ENCODE peak calls at places on chromosome 9, in eight cellular contexts. One of them, this sample, is unnamed.

GRCh38 chr9:136484153-136485048 is 1.6 kb upstream of the SEC16A start:
- DNase-seq in lower leg skin: peak
- DNase-seq in heart left ventricle: no peak
- DNase-seq in HCT116: no peak
- DNase-seq in uterus: peak
- DNase-seq in Peyer's patch: no peak
- DNase-seq in ovary: peak
- DNase-seq in adrenal gland: peak
- DNase-seq in this sample: peak

GRCh38 chr9:89353989-89354388 is 35.7 kb downstream of the SECISBP2 start:
- DNase-seq in adrenal gland: peak
- DNase-seq in lower leg skin: peak
- DNase-seq in Peyer's patch: no peak
- DNase-seq in heart left ventricle: no peak
- DNase-seq in ovary: no peak
- DNase-seq in uterus: no peak
- DNase-seq in HCT116: no peak
- DNase-seq in this sample: no peak

GRCh38 chr9:87695523-87695922 is 30.4 kb upstream of the CTSL start:
- DNase-seq in uterus: no peak
- DNase-seq in HCT116: no peak
- DNase-seq in lower leg skin: no peak
- DNase-seq in ovary: no peak
- DNase-seq in Peyer's patch: no peak
- DNase-seq in heart left ventricle: no peak
- DNase-seq in adrenal gland: no peak
- DNase-seq in this sample: no peak

GRCh38 chr9:104808030-104808614 is 44.2 kb downstream of the NIPSNAP3B start:
- DNase-seq in lower leg skin: no peak
- DNase-seq in HCT116: no peak
- DNase-seq in heart left ventricle: peak
- DNase-seq in adrenal gland: no peak
- DNase-seq in uterus: no peak
- DNase-seq in ovary: peak
- DNase-seq in Peyer's patch: no peak
- DNase-seq in this sample: no peak

GRCh38 chr9:123353984-123354591 is 1.9 kb upstream of the CRB2 start:
- DNase-seq in uterus: peak
- DNase-seq in Peyer's patch: peak
- DNase-seq in ovary: peak
- DNase-seq in adrenal gland: peak
- DNase-seq in lower leg skin: peak
- DNase-seq in HCT116: peak
- DNase-seq in heart left ventricle: peak
- DNase-seq in this sample: peak

GRCh38 chr9:128361296-128361980 is 9.7 kb upstream of the URM1 start:
- DNase-seq in heart left ventricle: no peak
- DNase-seq in adrenal gland: no peak
- DNase-seq in ovary: no peak
- DNase-seq in lower leg skin: no peak
- DNase-seq in HCT116: no peak
- DNase-seq in Peyer's patch: no peak
- DNase-seq in uterus: no peak
- DNase-seq in this sample: no peak

GRCh38 chr9:86034863-86035734 is 64.3 kb downstream of the GOLM1 start:
- DNase-seq in HCT116: peak
- DNase-seq in ovary: no peak
- DNase-seq in adrenal gland: peak
- DNase-seq in heart left ventricle: no peak
- DNase-seq in uterus: peak
- DNase-seq in Peyer's patch: no peak
- DNase-seq in lower leg skin: no peak
- DNase-seq in this sample: no peak

GRCh38 chr9:100720922-100721321 is 143.0 kb downstream of the CAVIN4 start:
- DNase-seq in ovary: no peak
- DNase-seq in uterus: no peak
- DNase-seq in lower leg skin: no peak
- DNase-seq in heart left ventricle: no peak
- DNase-seq in HCT116: no peak
- DNase-seq in adrenal gland: no peak
- DNase-seq in Peyer's patch: no peak
- DNase-seq in this sample: no peak

GRCh38 chr9:14221558-14221957 is 92.4 kb downstream of the NFIB start:
- DNase-seq in HCT116: peak
- DNase-seq in adrenal gland: no peak
- DNase-seq in Peyer's patch: no peak
- DNase-seq in uterus: no peak
- DNase-seq in ovary: no peak
- DNase-seq in lower leg skin: no peak
- DNase-seq in heart left ventricle: no peak
- DNase-seq in this sample: no peak

GRCh38 chr9:120927125-120928014 is 774 bp upstream of the TRAF1 start:
- DNase-seq in HCT116: no peak
- DNase-seq in Peyer's patch: no peak
- DNase-seq in uterus: no peak
- DNase-seq in ovary: no peak
- DNase-seq in adrenal gland: no peak
- DNase-seq in heart left ventricle: no peak
- DNase-seq in lower leg skin: no peak
- DNase-seq in this sample: no peak

GRCh38 chr9:135660407-135660806 is 2.7 kb upstream of the LCN9 start:
- DNase-seq in ovary: no peak
- DNase-seq in uterus: no peak
- DNase-seq in heart left ventricle: no peak
- DNase-seq in Peyer's patch: no peak
- DNase-seq in lower leg skin: no peak
- DNase-seq in adrenal gland: no peak
- DNase-seq in HCT116: no peak
- DNase-seq in this sample: no peak

GRCh38 chr9:77040340-77040739 is 20.9 kb downstream of the FOXB2 start:
- DNase-seq in ovary: no peak
- DNase-seq in heart left ventricle: no peak
- DNase-seq in lower leg skin: no peak
- DNase-seq in uterus: no peak
- DNase-seq in HCT116: no peak
- DNase-seq in Peyer's patch: no peak
- DNase-seq in adrenal gland: no peak
- DNase-seq in this sample: no peak

DNA sequence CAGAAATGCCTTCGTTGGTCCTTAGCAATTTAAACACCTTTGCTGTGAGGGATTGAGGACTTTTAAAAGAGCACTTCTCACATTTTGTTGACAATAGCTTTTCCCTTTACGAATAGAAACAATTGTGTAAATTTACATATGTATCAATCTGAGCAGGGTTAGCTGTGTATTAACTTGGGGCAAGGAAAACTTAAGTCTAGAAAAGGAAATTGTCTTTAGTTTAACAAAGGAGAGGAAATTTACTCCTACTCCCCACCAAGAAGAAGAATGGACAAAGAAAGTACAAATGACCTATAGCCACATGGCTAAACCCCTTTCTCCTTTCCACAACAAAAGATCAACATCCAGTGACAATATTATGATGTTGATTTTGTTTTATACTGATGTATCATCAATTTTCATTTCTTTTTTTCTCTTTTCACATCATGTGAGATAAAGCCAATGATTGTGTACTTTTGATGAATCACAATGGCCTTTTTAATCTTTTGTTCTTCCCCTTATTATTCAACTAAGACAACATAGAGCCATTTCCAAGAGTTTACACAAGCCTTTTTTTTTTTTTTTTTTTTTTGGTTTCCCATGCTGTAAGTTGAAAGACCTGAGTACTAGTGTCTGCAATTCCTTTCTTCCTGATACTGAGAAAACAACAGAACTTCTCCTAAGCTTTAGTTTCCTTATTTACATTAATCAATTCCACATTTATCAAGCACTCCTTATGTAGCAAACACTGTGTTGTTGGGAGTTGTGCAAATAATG is 19.0 kb downstream of the FOXB2 start:
- DNase-seq in lower leg skin: no peak
- DNase-seq in heart left ventricle: no peak
- DNase-seq in ovary: no peak
- DNase-seq in HCT116: no peak
- DNase-seq in uterus: no peak
- DNase-seq in adrenal gland: no peak
- DNase-seq in Peyer's patch: no peak
- DNase-seq in this sample: no peak
- H3K4me3 ChIP-seq in lower leg skin: no peak
- H3K4me3 ChIP-seq in heart left ventricle: no peak
- H3K4me3 ChIP-seq in ovary: no peak
- H3K4me3 ChIP-seq in HCT116: no peak
- H3K4me3 ChIP-seq in uterus: no peak
- H3K4me3 ChIP-seq in adrenal gland: no peak
- H3K4me3 ChIP-seq in Peyer's patch: no peak
- H3K4me3 ChIP-seq in this sample: no peak

DNA sequence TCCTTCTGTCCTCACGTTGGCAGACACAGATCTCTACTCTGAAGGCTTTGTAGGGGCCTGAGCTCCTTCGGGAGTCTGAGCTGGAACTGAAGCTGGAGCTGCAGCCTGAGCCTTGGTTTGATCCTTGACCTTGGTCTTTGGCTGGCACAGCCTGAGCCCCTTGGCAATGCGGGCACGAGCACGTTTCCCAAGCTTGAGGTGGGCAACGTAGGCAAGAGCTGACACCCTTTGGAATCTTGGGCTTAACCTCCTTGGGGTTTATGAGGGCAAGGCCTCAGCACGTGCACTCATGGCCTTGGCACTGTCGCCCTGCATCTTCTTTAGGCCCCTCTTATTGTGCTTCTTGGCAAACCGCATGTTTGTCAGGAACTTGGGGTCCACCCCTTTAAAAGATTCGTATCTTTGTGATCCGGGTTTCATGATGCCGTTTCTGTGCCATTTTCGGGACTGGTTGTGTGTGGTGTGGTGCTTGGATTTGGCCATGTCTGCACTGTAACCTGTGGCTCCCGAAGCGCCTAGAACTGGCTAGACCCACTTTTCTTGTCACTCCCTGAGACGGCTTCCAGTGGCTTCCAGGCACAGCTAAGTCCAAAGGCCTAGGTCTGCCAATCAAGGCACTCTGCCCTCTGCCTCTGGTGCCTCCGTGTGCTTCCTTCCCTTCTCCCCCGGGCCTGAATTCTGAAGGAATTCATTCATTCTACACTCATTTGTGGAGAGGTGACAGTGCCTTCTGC is 1.4 kb downstream of the SUSD1 start:
- DNase-seq in adrenal gland: no peak
- DNase-seq in ovary: no peak
- DNase-seq in uterus: no peak
- DNase-seq in heart left ventricle: no peak
- DNase-seq in HCT116: no peak
- DNase-seq in Peyer's patch: no peak
- DNase-seq in lower leg skin: no peak
- DNase-seq in this sample: no peak
- TF ChIP-seq POLR2A in adrenal gland: no peak
- TF ChIP-seq POLR2A in ovary: no peak
- TF ChIP-seq POLR2A in uterus: no peak
- TF ChIP-seq POLR2A in heart left ventricle: no peak
- TF ChIP-seq POLR2A in HCT116: no peak
- TF ChIP-seq POLR2A in Peyer's patch: no peak
- TF ChIP-seq POLR2A in lower leg skin: no peak
- TF ChIP-seq POLR2A in this sample: no peak

GRCh38 chr9:33223696-33224095 is 16.3 kb upstream of the SPINK4 start:
- DNase-seq in HCT116: no peak
- DNase-seq in lower leg skin: no peak
- DNase-seq in heart left ventricle: no peak
- DNase-seq in ovary: no peak
- DNase-seq in uterus: no peak
- DNase-seq in adrenal gland: no peak
- DNase-seq in Peyer's patch: no peak
- DNase-seq in this sample: no peak
- H3K4me3 ChIP-seq in HCT116: no peak
- H3K4me3 ChIP-seq in lower leg skin: no peak
- H3K4me3 ChIP-seq in heart left ventricle: no peak
- H3K4me3 ChIP-seq in ovary: no peak
- H3K4me3 ChIP-seq in uterus: no peak
- H3K4me3 ChIP-seq in adrenal gland: no peak
- H3K4me3 ChIP-seq in Peyer's patch: no peak
- H3K4me3 ChIP-seq in this sample: no peak

GRCh38 chr9:93807166-93808013 is 147.8 kb downstream of the BARX1 start:
- DNase-seq in ovary: no peak
- DNase-seq in Peyer's patch: no peak
- DNase-seq in HCT116: no peak
- DNase-seq in lower leg skin: peak
- DNase-seq in uterus: no peak
- DNase-seq in adrenal gland: no peak
- DNase-seq in heart left ventricle: no peak
- DNase-seq in this sample: no peak

GRCh38 chr9:93812410-93812668 is 142.8 kb downstream of the BARX1 start:
- DNase-seq in HCT116: no peak
- DNase-seq in heart left ventricle: no peak
- DNase-seq in ovary: no peak
- DNase-seq in uterus: no peak
- DNase-seq in adrenal gland: no peak
- DNase-seq in Peyer's patch: no peak
- DNase-seq in lower leg skin: peak
- DNase-seq in this sample: no peak

GRCh38 chr9:93809204-93809940 is 145.8 kb downstream of the BARX1 start:
- DNase-seq in heart left ventricle: no peak
- DNase-seq in adrenal gland: no peak
- DNase-seq in lower leg skin: peak
- DNase-seq in Peyer's patch: no peak
- DNase-seq in uterus: no peak
- DNase-seq in HCT116: no peak
- DNase-seq in ovary: no peak
- DNase-seq in this sample: no peak

GRCh38 chr9:93810028-93810971 is 144.9 kb downstream of the BARX1 start:
- DNase-seq in Peyer's patch: no peak
- DNase-seq in ovary: no peak
- DNase-seq in uterus: no peak
- DNase-seq in HCT116: no peak
- DNase-seq in lower leg skin: peak
- DNase-seq in heart left ventricle: no peak
- DNase-seq in adrenal gland: no peak
- DNase-seq in this sample: no peak

DNA sequence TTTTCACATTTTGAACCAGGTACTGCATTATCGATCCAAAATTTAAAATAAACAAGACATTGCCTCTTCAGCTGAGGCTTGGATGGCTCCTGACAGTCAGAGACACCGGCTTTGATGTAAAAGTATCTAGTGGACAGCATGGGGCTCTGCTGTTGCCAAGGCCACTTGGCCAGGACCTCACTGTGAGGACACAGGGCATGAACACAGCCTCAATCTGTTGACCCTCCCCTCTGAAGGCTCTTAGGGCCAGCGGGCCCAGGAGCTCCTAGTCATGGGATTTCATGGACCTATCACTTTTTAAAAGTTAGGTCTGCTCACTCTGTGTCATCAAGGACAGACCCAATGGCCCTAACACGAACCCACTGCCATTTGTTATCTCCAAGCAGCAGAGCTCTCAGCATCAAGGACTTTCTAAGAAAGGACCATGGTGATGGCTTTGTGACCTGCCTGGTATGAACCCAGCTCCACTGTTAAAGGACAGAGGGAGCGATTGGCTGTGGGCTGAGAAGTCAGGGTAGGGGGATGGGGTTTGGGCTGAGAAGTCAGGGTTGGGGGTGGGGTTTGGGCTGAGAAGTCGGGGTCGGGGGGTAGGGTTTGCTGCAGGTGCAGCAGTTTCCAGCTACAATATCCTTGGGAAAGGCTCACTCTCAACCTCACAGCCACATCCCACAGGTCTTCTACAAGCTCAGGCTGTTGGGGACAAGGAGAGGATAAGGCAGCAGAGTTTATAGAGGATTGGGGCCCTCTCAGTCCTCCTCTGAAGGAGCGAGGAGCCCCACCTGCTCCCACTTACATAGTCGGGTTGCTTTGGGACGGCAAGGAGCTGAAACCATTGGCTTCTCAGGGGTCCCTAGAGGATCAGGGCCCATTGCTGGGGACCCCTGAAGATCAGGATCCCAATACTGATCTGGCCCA is 146.8 kb downstream of the BARX1 start:
- DNase-seq in uterus: no peak
- DNase-seq in ovary: no peak
- DNase-seq in heart left ventricle: no peak
- DNase-seq in lower leg skin: peak
- DNase-seq in Peyer's patch: no peak
- DNase-seq in adrenal gland: no peak
- DNase-seq in HCT116: no peak
- DNase-seq in this sample: no peak
- TF ChIP-seq POLR2A in uterus: no peak
- TF ChIP-seq POLR2A in ovary: no peak
- TF ChIP-seq POLR2A in heart left ventricle: no peak
- TF ChIP-seq POLR2A in lower leg skin: no peak
- TF ChIP-seq POLR2A in Peyer's patch: no peak
- TF ChIP-seq POLR2A in adrenal gland: no peak
- TF ChIP-seq POLR2A in HCT116: no peak
- TF ChIP-seq POLR2A in this sample: no peak

This sample was measured in prostate gland.